ENCODE peak calls at places on chromosomes 16 and 17, in ten cellular contexts. W is cardiac fibroblast; P is HL-60; O is Kasumi-1; L is AG08395; K is memory B cell; M is HFFc6; Q is cerebellum; A is NAMALWA; R is activated T-cell treated with anti-CD3 and anti-CD28 coated beads, Interleukin-2, amount 50 U/mL, for 48 hours. I is an unnamed sample.

GRCh38 chr17:66540131-66540781 is 237.8 kb downstream of the PRKCA start:
- DNase-seq in W (peak; percentile 88), P (no peak), O (peak; percentile 87), L (peak; percentile 80), K (no peak), M (peak; percentile 80), Q (peak; percentile 27), A (peak; percentile 52), R (no peak), I (no peak)

GRCh38 chr16:2385441-2385840 is 43.8 kb upstream of the CCNF start:
- DNase-seq in W (peak; percentile 18), P (no peak), O (no peak), L (no peak), K (no peak), M (peak; percentile 17), Q (no peak), A (no peak), R (no peak), I (no peak)

GRCh38 chr17:60080545-60080944 is 1.8 kb upstream of the HEATR6 start:
- DNase-seq in W (no peak), P (no peak), O (no peak), L (no peak), K (no peak), M (no peak), Q (no peak), A (no peak), R (no peak), I (no peak)

GRCh38 chr16:27847030-27847550 is 216.4 kb downstream of the GSG1L start:
- DNase-seq in W (no peak), P (no peak), O (no peak), L (no peak), K (no peak), M (no peak), Q (no peak), A (no peak), R (no peak), I (peak; percentile 17)

GRCh38 chr16:50742521-50743150 is 750 bp downstream of the CYLD start:
- DNase-seq in W (peak; percentile 58), P (no peak), O (no peak), L (peak; percentile 73), K (peak; percentile 65), M (peak; percentile 55), Q (peak; percentile 21), A (peak; percentile 67), R (peak; percentile 64), I (peak; percentile 72)

GRCh38 chr16:85586360-85587145 is 26.6 kb upstream of the GSE1 start:
- DNase-seq in W (no peak), P (no peak), O (no peak), L (peak; percentile 66), K (no peak), M (no peak), Q (no peak), A (no peak), R (no peak), I (no peak)

GRCh38 chr17:4858068-4858879 is 25.1 kb downstream of the MINK1 start:
- DNase-seq in W (peak; percentile 43), P (no peak), O (no peak), L (peak; percentile 23), K (no peak), M (no peak), Q (no peak), A (no peak), R (no peak), I (no peak)

GRCh38 chr17:64343833-64344637 is 46.6 kb downstream of the PECAM1 start:
- DNase-seq in W (peak; percentile 99), P (no peak), O (no peak), L (peak; percentile 45), K (no peak), M (peak; percentile 47), Q (no peak), A (no peak), R (no peak), I (peak; percentile 86)

GRCh38 chr16:56345406-56346050 is 79.8 kb downstream of the AMFR start:
- DNase-seq in W (no peak), P (no peak), O (no peak), L (no peak), K (no peak), M (no peak), Q (no peak), A (no peak), R (no peak), I (no peak)

GRCh38 chr17:30550512-30551273 is 73.5 kb downstream of the GOSR1 start:
- DNase-seq in W (peak; percentile 31), P (peak; percentile 77), O (peak; percentile 90), L (peak; percentile 30), K (peak; percentile 62), M (peak; percentile 45), Q (no peak), A (peak; percentile 50), R (peak; percentile 12), I (no peak)

GRCh38 chr16:29321000-29321393 is 85.5 kb downstream of the NPIPB11 start:
- DNase-seq in W (no peak), P (no peak), O (no peak), L (no peak), K (no peak), M (no peak), Q (no peak), A (no peak), R (no peak), I (no peak)

GRCh38 chr16:59543641-59544040 is 809.5 kb upstream of the GOT2 start:
- DNase-seq in W (peak; percentile 70), P (no peak), O (no peak), L (no peak), K (no peak), M (peak; percentile 43), Q (no peak), A (no peak), R (no peak), I (no peak)

GRCh38 chr17:63446981-63447687 is 1.0 kb upstream of the CYB561 start:
- DNase-seq in W (no peak), P (no peak), O (peak; percentile 99), L (no peak), K (peak; percentile 42), M (no peak), Q (no peak), A (no peak), R (peak; percentile 71), I (no peak)

GRCh38 chr17:17693253-17693954 is 12.1 kb downstream of the RAI1 start:
- DNase-seq in W (no peak), P (no peak), O (no peak), L (no peak), K (no peak), M (no peak), Q (no peak), A (no peak), R (peak; percentile 28), I (peak; percentile 88)

GRCh38 chr16:51152691-51153261 is 1.7 kb upstream of the SALL1 start:
- DNase-seq in W (peak; percentile 12), P (no peak), O (no peak), L (peak; percentile 56), K (no peak), M (peak; percentile 54), Q (no peak), A (no peak), R (peak; percentile 19), I (no peak)

GRCh38 chr17:6480325-6480675 is 36.0 kb downstream of the PIMREG start:
- DNase-seq in W (no peak), P (no peak), O (no peak), L (no peak), K (no peak), M (no peak), Q (no peak), A (no peak), R (no peak), I (no peak)

GRCh38 chr17:64661731-64661980 is 451 bp downstream of the SMURF2 start:
- DNase-seq in W (no peak), P (no peak), O (peak; percentile 57), L (no peak), K (no peak), M (no peak), Q (peak; percentile 8), A (no peak), R (no peak), I (no peak)

GRCh38 chr16:85610059-85610445 is 3.1 kb upstream of the GSE1 start:
- DNase-seq in W (peak; percentile 6), P (no peak), O (no peak), L (no peak), K (no peak), M (no peak), Q (no peak), A (no peak), R (no peak), I (no peak)

GRCh38 chr17:22337467-22337866 is 645.1 kb downstream of the KCNJ18 start:
- DNase-seq in W (no peak), P (no peak), O (no peak), L (no peak), K (no peak), M (no peak), Q (no peak), A (no peak), R (no peak), I (no peak)

GRCh38 chr16:49733278-49734009 is 122.5 kb downstream of the ZNF423 start:
- DNase-seq in W (no peak), P (no peak), O (no peak), L (no peak), K (no peak), M (no peak), Q (no peak), A (no peak), R (no peak), I (no peak)

GRCh38 chr17:45431531-45432404 is 902 bp downstream of the ARHGAP27 start:
- DNase-seq in W (peak; percentile 53), P (no peak), O (peak; percentile 51), L (peak; percentile 67), K (no peak), M (peak; percentile 35), Q (peak; percentile 23), A (peak; percentile 79), R (peak; percentile 87), I (peak; percentile 97)

GRCh38 chr17:28717578-28718316 is at the start of gene RAB34:
- DNase-seq in W (peak; percentile 80), P (no peak), O (peak; percentile 90), L (peak; percentile 68), K (peak; percentile 17), M (peak; percentile 74), Q (no peak), A (no peak), R (no peak), I (peak; percentile 92)

GRCh38 chr17:30482555-30482954 is 5.3 kb downstream of the GOSR1 start:
- DNase-seq in W (no peak), P (no peak), O (no peak), L (no peak), K (no peak), M (no peak), Q (no peak), A (no peak), R (no peak), I (no peak)

GRCh38 chr17:50425001-50425681 is 877 bp upstream of the ACSF2 start:
- DNase-seq in W (no peak), P (no peak), O (no peak), L (no peak), K (no peak), M (no peak), Q (no peak), A (no peak), R (no peak), I (no peak)

GRCh38 chr17:61408151-61409041 is 8.8 kb downstream of the TBX2 start:
- DNase-seq in W (peak; percentile 57), P (no peak), O (no peak), L (no peak), K (no peak), M (no peak), Q (no peak), A (no peak), R (no peak), I (peak; percentile 61)